ENCODE peak calls at places on chromosomes 12 and 14, in nine cellular contexts. D is ovary, O is choroid plexus epithelial cell, N is cardiac muscle cell, Q is activated B cell treated with CpG ODN at 0.5 μM for 24 hours, J is HFFc6, X is sigmoid colon, C is dorsolateral prefrontal cortex, H is AG09309. Z is an unnamed sample.

GRCh38 chr12:113136128-113136989 is 798 bp upstream of the RASAL1 start:
- DNase-seq in Q (peak; percentile 40), N (peak; percentile 30), O (no peak), C (peak; percentile 81), J (no peak), D (no peak), H (no peak), X (no peak), Z (no peak)

GRCh38 chr12:6158263-6158662 is 33.8 kb upstream of the VWF start:
- DNase-seq in N (no peak), J (no peak), X (no peak), O (peak; percentile 34), D (no peak), C (no peak), H (no peak), Q (no peak), Z (no peak)

GRCh38 chr14:32657081-32657480 is 281.6 kb upstream of the NPAS3 start:
- DNase-seq in C (no peak), X (peak; percentile 62), J (peak; percentile 40), H (peak; percentile 57), O (peak; percentile 88), D (no peak), Q (no peak), N (peak; percentile 90), Z (peak; percentile 16)

GRCh38 chr14:39322807-39323206 is 89.1 kb downstream of the MIA2 start:
- DNase-seq in J (peak; percentile 44), H (peak; percentile 44), X (no peak), C (no peak), O (peak; percentile 48), Q (no peak), D (no peak), N (peak; percentile 24), Z (peak; percentile 2)

GRCh38 chr12:131010376-131011131 is 56.8 kb downstream of the ADGRD1 start:
- DNase-seq in C (no peak), Q (no peak), N (no peak), J (no peak), O (no peak), H (no peak), D (no peak), X (no peak), Z (no peak)

GRCh38 chr14:103520269-103520656 is 2.4 kb downstream of the CKB start:
- DNase-seq in X (no peak), C (no peak), N (no peak), D (no peak), O (no peak), Q (no peak), H (no peak), J (no peak), Z (no peak)

GRCh38 chr14:34966413-34966812 is 16.4 kb upstream of the SRP54 start:
- DNase-seq in J (no peak), H (no peak), X (no peak), O (no peak), C (no peak), D (no peak), N (no peak), Q (no peak), Z (no peak)

GRCh38 chr12:57459750-57460400 is at the start of gene GLI1:
- DNase-seq in J (no peak), Q (no peak), N (no peak), O (no peak), C (no peak), H (no peak), D (peak; percentile 65), X (no peak), Z (peak; percentile 39)

GRCh38 chr12:43336962-43337555 is 214.9 kb downstream of the ADAMTS20 start:
- DNase-seq in C (no peak), Q (no peak), J (peak; percentile 29), O (peak; percentile 78), D (no peak), X (no peak), N (peak; percentile 61), H (no peak), Z (no peak)

GRCh38 chr12:43332977-43333649 is 218.9 kb downstream of the ADAMTS20 start:
- DNase-seq in Q (no peak), J (peak; percentile 41), O (peak; percentile 72), D (no peak), X (no peak), N (peak; percentile 82), C (no peak), H (no peak), Z (no peak)

GRCh38 chr12:43333650-43334043 is 218.4 kb downstream of the ADAMTS20 start:
- DNase-seq in D (no peak), N (no peak), X (no peak), Q (no peak), H (no peak), C (no peak), O (no peak), J (no peak), Z (no peak)

GRCh38 chr12:43337571-43338497 is 214.2 kb downstream of the ADAMTS20 start:
- DNase-seq in J (no peak), Q (no peak), N (no peak), H (no peak), C (no peak), X (no peak), D (no peak), O (peak; percentile 23), Z (no peak)

GRCh38 chr12:43338848-43339526 is 213.0 kb downstream of the ADAMTS20 start:
- DNase-seq in O (peak; percentile 92), X (no peak), C (no peak), N (peak; percentile 77), Q (no peak), J (peak; percentile 39), H (peak; percentile 49), D (no peak), Z (peak; percentile 27)
- TF ChIP-seq CTCF in O (peak; percentile 55), X (no peak), C (no peak), N (peak; percentile 59), Q (no peak), J (peak; percentile 59), H (peak; percentile 68), D (peak; percentile 58), Z (peak; percentile 73)

GRCh38 chr12:88445715-88446393 is 134.4 kb downstream of the KITLG start:
- DNase-seq in J (no peak), H (no peak), O (peak; percentile 16), C (no peak), D (no peak), N (no peak), X (no peak), Q (no peak), Z (no peak)

GRCh38 chr12:88451254-88451653 is 129.0 kb downstream of the KITLG start:
- DNase-seq in X (no peak), C (no peak), J (no peak), H (no peak), N (no peak), D (no peak), Q (no peak), O (no peak), Z (no peak)

GRCh38 chr12:88450130-88450529 is 130.1 kb downstream of the KITLG start:
- DNase-seq in C (no peak), J (no peak), O (peak; percentile 22), D (no peak), Q (no peak), H (no peak), N (peak; percentile 23), X (no peak), Z (no peak)

GRCh38 chr12:88444481-88444880 is 135.8 kb downstream of the KITLG start:
- DNase-seq in H (no peak), C (no peak), X (no peak), O (no peak), N (no peak), D (no peak), Q (no peak), J (no peak), Z (no peak)

DNA sequence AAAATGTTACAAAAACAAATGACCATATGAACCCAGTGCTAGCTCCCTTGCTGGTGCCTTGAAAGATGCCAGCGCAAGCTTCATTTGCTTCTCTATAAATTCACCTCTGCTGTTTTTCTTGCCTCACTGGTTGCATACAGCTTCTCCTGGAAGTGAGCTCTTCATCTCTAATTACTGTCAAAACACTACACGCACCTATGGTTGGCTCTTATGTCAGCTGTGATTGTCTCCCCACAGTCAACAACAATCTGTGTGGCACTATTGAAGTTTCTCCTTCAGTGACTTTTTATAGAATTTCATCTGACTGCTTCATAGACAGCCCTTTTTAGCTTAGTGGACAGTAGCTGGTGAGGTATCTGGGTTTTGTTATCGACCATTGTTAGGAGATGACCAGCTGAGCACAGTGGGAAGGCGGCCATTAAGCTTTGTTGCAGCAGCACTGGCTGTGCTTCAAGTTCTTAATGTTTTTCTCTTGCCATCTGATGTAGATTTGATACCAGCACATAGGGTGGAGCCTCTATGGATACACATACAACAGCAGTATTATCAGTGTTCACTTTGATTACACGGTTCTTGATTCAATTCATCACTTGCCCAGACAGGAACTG is 131.8 kb downstream of the KITLG start:
- DNase-seq in J (no peak), O (no peak), N (no peak), Q (no peak), C (no peak), X (no peak), H (no peak), D (no peak), Z (no peak)
- TF ChIP-seq CTCF in J (no peak), O (no peak), N (no peak), Q (no peak), C (no peak), X (no peak), H (no peak), D (no peak), Z (no peak)

GRCh38 chr12:14814082-14814481 is at the start of gene SMCO3:
- DNase-seq in D (no peak), C (no peak), X (no peak), N (no peak), J (no peak), H (no peak), Q (no peak), O (peak; percentile 31), Z (no peak)

GRCh38 chr12:14810167-14810952 is 3.6 kb downstream of the SMCO3 start:
- DNase-seq in N (no peak), D (no peak), X (no peak), J (no peak), Q (no peak), C (no peak), O (no peak), H (no peak), Z (no peak)

GRCh38 chr12:14810953-14811483 is 3.0 kb downstream of the SMCO3 start:
- DNase-seq in Q (no peak), D (no peak), X (no peak), C (no peak), O (peak; percentile 56), H (no peak), N (peak; percentile 48), J (peak; percentile 32), Z (no peak)

DNA sequence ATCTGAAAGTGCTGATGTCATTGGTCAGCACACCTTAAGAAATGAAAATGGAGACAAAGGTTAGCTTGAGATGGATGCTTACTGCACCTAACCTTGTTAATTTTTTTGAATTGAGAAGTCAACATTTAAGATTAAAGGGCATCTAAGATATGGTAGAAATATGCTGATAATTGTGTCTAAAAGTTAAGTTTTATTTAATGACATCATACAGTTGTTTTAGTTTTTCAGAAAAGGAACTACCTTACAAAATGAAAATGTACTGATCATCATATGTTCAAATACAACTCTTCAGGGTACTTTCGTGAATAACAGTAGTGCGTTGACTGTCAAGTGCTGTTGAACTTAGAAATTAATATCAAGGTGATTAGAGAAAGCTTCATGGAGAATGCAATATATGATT is 2.5 kb downstream of the SMCO3 start:
- DNase-seq in Q (no peak), C (no peak), O (no peak), D (no peak), H (no peak), N (no peak), X (no peak), J (no peak), Z (no peak)
- TF ChIP-seq CTCF in Q (no peak), C (no peak), O (no peak), D (no peak), H (no peak), N (no peak), X (no peak), J (peak; percentile 21), Z (no peak)

GRCh38 chr14:98244162-98244948 is 1027.6 kb downstream of the BCL11B start:
- DNase-seq in X (no peak), Q (no peak), C (no peak), J (no peak), H (no peak), N (no peak), O (no peak), D (no peak), Z (no peak)
- TF ChIP-seq CTCF in X (no peak), Q (no peak), C (no peak), J (no peak), H (no peak), N (no peak), O (no peak), D (no peak), Z (no peak)